ENCODE peak calls at places on chromosomes 6 and 20, in seven cellular contexts. G is GM12891, S is HL-60, J is prostate gland, Z is Panc1, R is HCT116, C is breast epithelium. U is an unnamed sample.

GRCh38 chr20:57894096-57894495 is 184.3 kb upstream of the PMEPA1 start:
- DNase-seq in S (no peak), C (no peak), R (no peak), J (no peak), Z (no peak), G (no peak), U (no peak)

GRCh38 chr6:16184129-16184528 is 54.3 kb upstream of the GMPR start:
- DNase-seq in C (no peak), S (no peak), R (peak; percentile 48), J (no peak), Z (no peak), G (no peak), U (no peak)

GRCh38 chr20:23141016-23141415 is 54.9 kb upstream of the CD93 start:
- DNase-seq in R (no peak), C (no peak), S (no peak), G (no peak), Z (no peak), J (no peak), U (no peak)

GRCh38 chr6:51077967-51078518 is 259.4 kb downstream of the TFAP2B start:
- DNase-seq in J (no peak), R (no peak), G (no peak), S (no peak), C (no peak), Z (no peak), U (no peak)

GRCh38 chr6:34248198-34248726 is 544 bp downstream of the SMIM29 start:
- DNase-seq in J (no peak), S (no peak), C (peak; percentile 76), G (no peak), R (no peak), Z (no peak), U (no peak)

GRCh38 chr6:170101281-170102035 is 189.4 kb downstream of the DLL1 start:
- DNase-seq in J (no peak), Z (no peak), R (no peak), C (no peak), S (no peak), G (no peak), U (no peak)

GRCh38 chr6:13355043-13355945 is 27.0 kb upstream of the TBC1D7 start:
- DNase-seq in C (peak; percentile 21), S (no peak), Z (no peak), G (no peak), R (peak; percentile 35), J (peak; percentile 30), U (no peak)

GRCh38 chr6:160050022-160050421 is 71.6 kb upstream of the SLC22A1 start:
- DNase-seq in S (no peak), J (no peak), Z (no peak), C (no peak), G (no peak), R (no peak), U (no peak)

GRCh38 chr20:32912688-32913087 is 54.0 kb downstream of the EFCAB8 start:
- DNase-seq in S (no peak), R (no peak), G (no peak), J (no peak), Z (no peak), C (no peak), U (no peak)

GRCh38 chr20:60035-60918 is 27.2 kb upstream of the DEFB125 start:
- DNase-seq in C (no peak), S (no peak), Z (no peak), G (no peak), J (no peak), R (no peak), U (no peak)

GRCh38 chr6:170147832-170148708 is 142.8 kb downstream of the DLL1 start:
- DNase-seq in C (peak; percentile 46), Z (no peak), R (no peak), G (no peak), S (no peak), J (no peak), U (no peak)

GRCh38 chr20:57680934-57681914 is 28.6 kb downstream of the PMEPA1 start:
- DNase-seq in J (no peak), C (no peak), Z (no peak), S (no peak), R (no peak), G (no peak), U (no peak)

GRCh38 chr20:58558483-58559367 is 43.5 kb upstream of the APCDD1L start:
- DNase-seq in S (no peak), J (no peak), R (no peak), G (no peak), Z (no peak), C (no peak), U (no peak)

GRCh38 chr6:37024665-37025337 is 19.3 kb downstream of the FGD2 start:
- DNase-seq in G (no peak), C (peak; percentile 85), S (no peak), J (peak; percentile 83), Z (no peak), R (peak; percentile 70), U (no peak)

GRCh38 chr6:159935633-159936032 is 33.2 kb upstream of the IGF2R start:
- DNase-seq in Z (no peak), C (no peak), J (no peak), S (no peak), R (no peak), G (no peak), U (no peak)

GRCh38 chr6:26302941-26303559 is 61.9 kb upstream of the BTN3A2 start:
- DNase-seq in J (no peak), R (no peak), G (no peak), S (no peak), Z (no peak), C (no peak), U (no peak)
- TF ChIP-seq POLR2AphosphoS5 in J (no peak), R (no peak), G (no peak), S (no peak), Z (no peak), C (no peak), U (no peak)

DNA sequence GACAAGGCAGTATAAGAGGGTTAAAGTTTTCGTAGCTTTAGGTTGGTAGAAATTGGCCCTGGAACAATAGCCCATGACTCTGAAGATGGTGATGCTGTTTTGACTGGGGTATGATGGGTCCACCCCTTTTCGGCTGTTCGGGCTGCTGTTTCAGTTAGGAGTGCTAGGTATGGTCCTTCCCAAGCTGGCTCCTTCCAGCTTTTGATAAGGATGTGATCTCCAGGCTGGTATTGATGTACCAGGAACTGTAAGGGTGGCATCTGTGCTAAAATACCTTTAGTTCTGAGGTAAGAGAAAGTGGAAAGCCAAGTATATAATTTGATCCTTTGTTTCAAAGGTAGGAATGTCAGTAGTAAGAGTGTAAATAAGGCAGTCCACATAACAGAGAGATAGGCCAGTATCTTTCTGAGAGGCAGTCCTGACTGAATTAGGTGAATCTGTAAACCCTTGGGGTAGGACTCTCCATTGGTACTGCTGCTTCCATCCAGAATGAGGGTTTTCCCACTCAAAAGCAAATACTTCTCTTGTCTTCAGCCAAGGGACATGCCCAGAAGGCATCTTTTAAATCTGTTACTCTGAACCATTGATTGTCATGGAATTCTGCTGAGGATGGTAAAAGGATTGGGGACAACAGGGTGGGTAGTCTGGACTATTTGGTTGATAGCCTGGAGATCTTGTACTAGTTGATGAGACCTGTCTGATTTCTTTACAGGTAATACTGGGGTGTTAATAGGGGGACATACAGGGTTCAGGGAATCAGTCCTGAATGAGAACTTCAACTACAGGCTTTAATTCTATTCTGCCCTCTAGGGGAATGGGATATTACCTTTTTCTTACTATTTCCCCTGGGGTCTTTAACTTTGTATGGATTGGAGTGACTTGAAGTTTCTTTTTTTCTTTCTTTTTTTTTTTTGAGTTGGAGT is 6.1 kb upstream of the ZNFX1 start:
- DNase-seq in S (no peak), R (no peak), C (no peak), G (no peak), J (no peak), Z (no peak), U (no peak)
- TF ChIP-seq POLR2AphosphoS5 in S (peak; percentile 72), R (no peak), C (no peak), G (peak; percentile 76), J (no peak), Z (peak; percentile 72), U (peak; percentile 23)

DNA sequence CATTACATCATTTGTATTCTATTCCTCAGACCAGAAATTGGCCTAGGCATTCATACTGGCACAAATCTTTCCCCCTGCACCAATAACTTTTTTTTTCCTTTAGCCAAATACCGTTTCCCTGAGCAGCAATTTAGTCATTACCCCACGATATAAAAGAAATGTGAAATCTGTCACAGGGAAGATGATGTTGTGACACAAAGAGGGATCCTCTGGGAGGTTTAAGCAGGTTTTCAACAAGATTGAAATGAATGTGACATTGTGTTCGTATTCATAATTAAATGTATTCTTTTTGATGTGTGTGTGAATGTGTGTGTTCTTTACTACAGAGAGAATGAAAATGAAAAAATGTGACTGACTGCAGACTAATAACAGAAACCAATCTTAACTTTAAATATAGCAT is 177.5 kb downstream of the BTBD3 start:
- DNase-seq in R (no peak), Z (no peak), J (no peak), G (no peak), S (no peak), C (no peak), U (no peak)
- TF ChIP-seq POLR2AphosphoS5 in R (no peak), Z (no peak), J (no peak), G (no peak), S (no peak), C (no peak), U (no peak)

GRCh38 chr20:63009988-63010769 is 3.4 kb upstream of the BHLHE23 start:
- DNase-seq in Z (no peak), J (no peak), G (peak; percentile 79), C (peak; percentile 39), R (no peak), S (no peak), U (no peak)
- TF ChIP-seq POLR2AphosphoS5 in Z (no peak), J (no peak), G (peak; percentile 67), C (no peak), R (no peak), S (no peak), U (no peak)

U was measured in SK-N-MC.